ENCODE peak calls at places on chromosomes 2 and 18, in six cellular contexts. I, G, Y, K, Q and T are unnamed samples.

GRCh38 chr2:215796160-215796559 is 217.2 kb downstream of the MREG start:
- DNase-seq in I (no peak), G (no peak), Y (no peak), K (peak; percentile 90), Q (peak; percentile 44), T (no peak)

GRCh38 chr2:159449504-159450124 is 163.1 kb upstream of the WDSUB1 start:
- DNase-seq in I (no peak), G (peak; percentile 44), Y (no peak), K (no peak), Q (peak; percentile 6), T (no peak)

GRCh38 chr2:98383166-98383565 is 36.9 kb downstream of the CNGA3 start:
- DNase-seq in I (no peak), G (peak; percentile 67), Y (no peak), K (no peak), Q (no peak), T (no peak)

GRCh38 chr2:213238753-213239591 is 45.3 kb upstream of the SPAG16 start:
- DNase-seq in I (no peak), G (no peak), Y (no peak), K (peak; percentile 83), Q (peak; percentile 77), T (no peak)

GRCh38 chr2:242032780-242033656 is 163.5 kb downstream of the RTP5 start:
- DNase-seq in I (no peak), G (no peak), Y (no peak), K (no peak), Q (no peak), T (no peak)

GRCh38 chr2:236177967-236178909 is 10.1 kb upstream of the GBX2 start:
- DNase-seq in I (peak; percentile 72), G (peak; percentile 84), Y (no peak), K (peak; percentile 77), Q (peak; percentile 47), T (no peak)

GRCh38 chr2:27378096-27378808 is 2.3 kb downstream of the ZNF513 start:
- DNase-seq in I (no peak), G (no peak), Y (no peak), K (peak; percentile 40), Q (no peak), T (no peak)

GRCh38 chr18:58362027-58362575 is 266.8 kb downstream of the ALPK2 start:
- DNase-seq in I (no peak), G (no peak), Y (no peak), K (peak; percentile 98), Q (peak; percentile 94), T (no peak)

GRCh38 chr2:176553685-176554106 is 284.5 kb downstream of the MTX2 start:
- DNase-seq in I (no peak), G (peak; percentile 57), Y (no peak), K (peak; percentile 87), Q (peak; percentile 41), T (peak; percentile 88)

DNA sequence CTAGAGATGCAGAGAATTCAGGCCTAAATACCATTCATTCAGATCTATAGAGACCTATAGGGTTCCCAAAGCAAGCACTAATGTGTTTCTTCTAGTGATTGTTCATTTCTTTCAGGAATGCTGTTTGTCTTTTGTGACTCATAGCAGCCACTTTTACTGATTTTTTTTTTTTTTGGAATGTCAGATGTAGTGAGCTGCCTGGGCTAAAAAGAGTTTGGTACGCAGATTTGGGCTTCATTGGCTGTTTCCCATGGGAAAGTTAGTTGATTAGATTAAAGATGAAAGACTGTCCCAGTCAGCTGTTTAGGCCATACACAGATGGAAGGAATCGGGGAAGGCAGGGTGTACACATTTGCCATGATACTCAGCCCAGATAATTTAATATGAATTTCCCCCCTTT is 87.6 kb downstream of the CDC42EP3 start:
- DNase-seq in I (peak; percentile 5), G (peak; percentile 27), Y (no peak), K (peak; percentile 78), Q (peak; percentile 55), T (no peak)
- H3K4me2 ChIP-seq in I (no peak overlapping the region), G (no peak overlapping the region), Y (no peak overlapping the region), K (peak overlapping the region; percentile 68), Q (peak overlapping the region; percentile 36), T (no peak overlapping the region)

GRCh38 chr2:127078028-127078427 is 28.9 kb downstream of the BIN1 start:
- DNase-seq in I (no peak), G (no peak), Y (no peak), K (no peak), Q (no peak), T (no peak)

GRCh38 chr2:127076924-127077323 is 30.0 kb downstream of the BIN1 start:
- DNase-seq in I (no peak), G (no peak), Y (no peak), K (no peak), Q (no peak), T (no peak)

GRCh38 chr2:127079358-127079920 is 27.5 kb downstream of the BIN1 start:
- DNase-seq in I (no peak), G (no peak), Y (no peak), K (no peak), Q (no peak), T (no peak)

GRCh38 chr2:127080226-127080940 is 26.6 kb downstream of the BIN1 start:
- DNase-seq in I (no peak), G (peak; percentile 65), Y (no peak), K (no peak), Q (no peak), T (no peak)

DNA sequence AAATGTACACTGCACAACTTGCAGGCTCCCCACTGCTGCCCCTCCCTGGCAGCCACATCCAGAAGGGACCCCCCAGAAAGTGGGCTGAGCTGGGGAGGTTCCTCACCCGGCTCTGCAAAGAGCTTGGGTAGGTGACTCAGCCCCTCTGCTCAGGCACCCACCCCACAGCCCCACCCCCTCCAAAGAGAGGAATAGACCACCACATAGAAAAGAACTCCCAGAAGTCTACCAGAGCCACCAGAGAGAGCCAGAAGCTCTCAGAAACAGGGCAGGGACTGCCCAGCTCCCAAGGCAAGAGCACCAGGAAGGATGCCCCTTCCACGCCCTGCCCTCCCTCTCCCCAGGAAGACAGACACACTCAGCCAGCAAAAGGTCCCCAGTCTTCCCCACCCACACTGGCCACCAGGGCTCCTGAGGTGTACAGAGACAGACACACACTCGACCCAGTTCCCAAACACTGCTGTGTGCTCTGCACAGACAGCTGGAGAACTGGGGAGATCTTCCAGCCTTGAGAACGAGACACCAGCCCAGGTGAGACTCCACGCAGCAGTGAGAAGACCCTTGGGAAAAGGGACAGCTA is 28.2 kb downstream of the BIN1 start:
- DNase-seq in I (no peak), G (no peak), Y (no peak), K (no peak), Q (no peak), T (no peak)
- H3K4me2 ChIP-seq in I (no peak overlapping the region), G (no peak overlapping the region), Y (no peak overlapping the region), K (no peak overlapping the region), Q (no peak overlapping the region), T (no peak overlapping the region)

GRCh38 chr2:12606472-12607000 is 110.2 kb upstream of the TRIB2 start:
- DNase-seq in I (no peak), G (peak; percentile 24), Y (no peak), K (peak; percentile 66), Q (peak; percentile 52), T (no peak)
- H3K4me2 ChIP-seq in I (no peak overlapping the region), G (no peak overlapping the region), Y (no peak overlapping the region), K (peak overlapping the region; percentile 49), Q (peak overlapping the region; percentile 66), T (no peak overlapping the region)

DNA sequence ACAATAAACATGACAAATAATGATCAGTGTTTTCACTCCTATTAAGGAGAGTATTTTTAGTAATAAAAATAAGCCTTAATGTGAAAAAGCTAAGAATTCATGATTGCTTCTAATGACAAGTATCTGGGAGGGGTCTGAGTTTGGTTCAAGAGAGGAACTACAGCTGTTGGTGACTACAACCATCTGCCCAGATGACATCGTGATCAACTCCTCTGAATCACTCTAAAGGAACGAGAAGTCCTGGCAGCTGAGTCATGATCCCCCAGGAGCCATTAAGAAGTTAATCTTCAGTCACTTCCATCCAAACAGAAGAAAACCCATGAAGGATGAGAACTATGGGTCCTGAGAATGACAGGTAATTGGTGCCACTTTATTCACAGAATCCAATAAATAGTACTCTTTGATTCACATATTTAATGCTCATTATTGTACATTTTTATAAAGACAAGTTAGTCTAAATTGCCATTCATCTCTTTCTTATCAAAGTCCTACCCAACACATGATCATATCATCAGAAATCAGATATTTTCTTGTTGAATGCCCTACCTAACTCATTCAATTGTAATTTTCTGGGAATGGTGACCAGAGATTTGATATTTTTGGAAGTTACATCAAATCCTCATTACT is 6.8 kb downstream of the TFPI start:
- DNase-seq in I (no peak), G (peak; percentile 96), Y (no peak), K (peak; percentile 96), Q (peak; percentile 97), T (no peak)
- H3K4me2 ChIP-seq in I (no peak overlapping the region), G (no peak overlapping the region), Y (no peak overlapping the region), K (peak overlapping the region; percentile 77), Q (peak overlapping the region; percentile 11), T (no peak overlapping the region)

GRCh38 chr2:16624419-16624745 is 41.3 kb downstream of the CYRIA start:
- DNase-seq in I (no peak), G (no peak), Y (no peak), K (no peak), Q (no peak), T (no peak)

GRCh38 chr2:16622399-16622968 is 43.1 kb downstream of the CYRIA start:
- DNase-seq in I (no peak), G (no peak), Y (no peak), K (no peak), Q (no peak), T (no peak)

GRCh38 chr2:16623564-16624418 is 41.8 kb downstream of the CYRIA start:
- DNase-seq in I (no peak), G (no peak), Y (no peak), K (no peak), Q (no peak), T (no peak)

GRCh38 chr2:16621348-16621747 is 44.3 kb downstream of the CYRIA start:
- DNase-seq in I (no peak), G (no peak), Y (no peak), K (peak; percentile 12), Q (peak; percentile 36), T (no peak)

DNA sequence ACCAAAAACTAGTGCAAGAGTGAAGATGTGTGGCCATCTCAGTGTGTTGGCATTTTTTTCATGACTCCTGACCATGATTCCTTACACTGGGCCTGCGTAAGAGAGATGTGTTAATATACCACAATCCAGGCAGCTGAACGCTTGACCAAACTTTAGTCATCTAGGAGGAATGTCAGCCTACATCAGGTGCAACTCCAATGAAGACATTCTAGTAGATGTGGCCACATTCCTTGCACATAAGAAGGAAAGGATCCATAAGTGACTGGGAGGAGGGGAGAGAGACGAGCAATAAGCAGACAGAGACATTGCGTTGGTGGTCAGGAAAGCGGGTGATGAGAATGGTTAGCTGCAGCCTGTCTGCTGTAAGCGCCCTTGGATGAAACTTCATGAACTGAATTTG is 42.6 kb downstream of the CYRIA start:
- DNase-seq in I (no peak), G (no peak), Y (no peak), K (peak; percentile 13), Q (peak; percentile 57), T (no peak)
- H3K4me2 ChIP-seq in I (no peak overlapping the region), G (no peak overlapping the region), Y (no peak overlapping the region), K (no peak overlapping the region), Q (no peak overlapping the region), T (no peak overlapping the region)

DNA sequence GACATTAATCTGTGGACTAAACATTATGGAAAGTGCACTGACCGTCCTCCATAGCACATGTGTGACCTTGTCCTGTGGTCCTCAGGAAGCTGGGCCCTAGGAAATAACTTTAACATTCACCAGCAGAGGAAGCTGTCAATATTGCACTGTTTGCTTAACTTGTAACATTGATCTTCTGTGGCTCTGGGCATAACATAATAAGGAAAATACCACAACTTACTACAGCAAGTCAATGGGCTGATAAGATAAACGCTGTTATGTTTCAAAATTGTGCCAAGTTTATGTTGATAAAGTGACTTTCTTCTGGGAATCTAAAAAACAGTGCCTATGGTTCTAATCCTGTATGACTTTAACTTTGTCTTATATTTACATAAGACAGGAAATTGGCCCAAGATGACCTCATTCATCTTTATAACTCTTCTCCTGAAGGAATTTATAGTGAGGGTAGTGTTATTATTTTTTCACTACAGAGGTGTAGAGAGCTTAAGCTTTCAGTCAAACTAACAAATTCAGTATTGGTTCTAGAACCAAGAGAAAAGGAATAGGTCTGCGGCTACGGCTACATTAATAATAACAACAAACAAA is 113.7 kb upstream of the MAP4K3 start:
- DNase-seq in I (no peak), G (no peak), Y (no peak), K (peak; percentile 10), Q (no peak), T (no peak)
- H3K4me2 ChIP-seq in I (no peak overlapping the region), G (no peak overlapping the region), Y (no peak overlapping the region), K (no peak overlapping the region), Q (no peak overlapping the region), T (no peak overlapping the region)